ENCODE peak calls at places on chromosome 18, in four cellular contexts. G is activated CD4-positive, alpha-beta T cell treated with anti-CD3 and anti-CD28 coated beads, Interleukin-2, amount 10 ng/mL, durations not matched to agents 7 days and 5 days; I is ACHN; B is midbrain. P is an unnamed sample.

GRCh38 chr18:37430346-37431076 is 135.1 kb downstream of the CELF4 start:
- DNase-seq in G (no peak), I (peak; percentile 2), B (no peak), P (no peak)

GRCh38 chr18:3055861-3056260 is 42.9 kb upstream of the LPIN2 start:
- DNase-seq in B (no peak), I (no peak), G (no peak), P (no peak)

GRCh38 chr18:30572214-30572613 is 470.3 kb downstream of the DSC3 start:
- DNase-seq in G (no peak), I (no peak), B (no peak), P (no peak)

GRCh38 chr18:79511671-79512301 is 116.1 kb downstream of the NFATC1 start:
- DNase-seq in B (no peak), I (no peak), G (peak; percentile 3), P (no peak)

GRCh38 chr18:44958450-44958849 is 277.8 kb downstream of the SETBP1 start:
- DNase-seq in I (no peak), B (no peak), G (no peak), P (no peak)

GRCh38 chr18:36078751-36079529 is 11.6 kb upstream of the RPRD1A start:
- DNase-seq in G (no peak), B (no peak), I (peak; percentile 5), P (no peak)

GRCh38 chr18:45687617-45688016 is 36.4 kb upstream of the SLC14A1 start:
- DNase-seq in G (peak; percentile 39), I (no peak), B (no peak), P (no peak)

GRCh38 chr18:51193621-51194287 is 3.7 kb downstream of the MEX3C start:
- DNase-seq in G (no peak), B (no peak), I (no peak), P (no peak)

GRCh38 chr18:58541789-58542425 is 87.0 kb downstream of the ALPK2 start:
- DNase-seq in B (no peak), G (peak; percentile 44), I (peak; percentile 98), P (no peak)

GRCh38 chr18:21369146-21369545 is 127.1 kb downstream of the GREB1L start:
- DNase-seq in G (no peak), I (no peak), B (no peak), P (no peak)

GRCh38 chr18:77360315-77361186 is 110.9 kb downstream of the GALR1 start:
- DNase-seq in G (no peak), I (no peak), B (no peak), P (no peak)

GRCh38 chr18:21489119-21489750 is 111.3 kb downstream of the ESCO1 start:
- DNase-seq in I (peak; percentile 54), G (peak; percentile 46), B (peak; percentile 44), P (peak; percentile 58)

GRCh38 chr18:26637983-26638382 is 89.6 kb upstream of the KCTD1 start:
- DNase-seq in I (no peak), G (no peak), B (no peak), P (no peak)

GRCh38 chr18:73848656-73849055 is 299.0 kb downstream of the FBXO15 start:
- DNase-seq in I (no peak), G (no peak), B (no peak), P (no peak)

GRCh38 chr18:11674119-11674518 is 14.9 kb upstream of the GNAL start:
- DNase-seq in B (no peak), I (no peak), G (no peak), P (no peak)

GRCh38 chr18:63152096-63152495 is 167.5 kb downstream of the BCL2 start:
- DNase-seq in B (no peak), G (peak; percentile 44), I (no peak), P (no peak)